ENCODE peak calls at places on chromosomes 1 and 21, in seven cellular contexts. C is GM12865; I is BJ; O is foreskin keratinocyte; D is lower leg skin; M is CD4-positive, alpha-beta T cell; R is epithelial cell of proximal tubule. T is an unnamed sample.
A peak's percentile ranks its signal among the peaks of the same experiment; 100 is the strongest.

GRCh38 chr1:54728027-54728426 is 12.4 kb downstream of the TTC4 start:
- DNase-seq in M (no peak), D (no peak), R (no peak), O (no peak), I (no peak), C (no peak), T (no peak)

GRCh38 chr1:48684381-48684780 is 92.3 kb downstream of the BEND5 start:
- DNase-seq in R (no peak), I (no peak), D (no peak), M (no peak), O (no peak), C (no peak), T (no peak)

GRCh38 chr1:8510041-8510823 is 192.3 kb downstream of the SLC45A1 start:
- DNase-seq in C (no peak), M (peak; percentile 20), R (no peak), D (no peak), O (no peak), I (peak; percentile 94), T (no peak)

GRCh38 chr1:21241761-21242581 is 48.3 kb downstream of the ECE1 start:
- DNase-seq in D (no peak), I (no peak), O (no peak), C (no peak), R (no peak), M (no peak), T (no peak)

GRCh38 chr1:181676269-181676668 is 193.0 kb downstream of the CACNA1E start:
- DNase-seq in I (no peak), M (no peak), D (no peak), C (peak; percentile 68), R (no peak), O (peak; percentile 2), T (no peak)

GRCh38 chr1:159946242-159947187 is 1.1 kb upstream of the IGSF9 start:
- DNase-seq in M (no peak), D (no peak), I (no peak), C (no peak), O (no peak), R (no peak), T (no peak)

GRCh38 chr1:42453386-42453785 is 2.4 kb downstream of the ZMYND12 start:
- DNase-seq in O (no peak), C (no peak), R (no peak), I (no peak), D (no peak), M (no peak), T (no peak)

GRCh38 chr21:41593784-41594138 is 85.8 kb upstream of the TMPRSS2 start:
- DNase-seq in D (no peak), I (no peak), C (no peak), M (no peak), O (no peak), R (no peak), T (no peak)

GRCh38 chr1:78540056-78540455 is 49.3 kb downstream of the PTGFR start:
- DNase-seq in C (no peak), M (no peak), D (no peak), O (no peak), R (no peak), I (no peak), T (no peak)

GRCh38 chr21:41846033-41846317 is 33.2 kb downstream of the PRDM15 start:
- DNase-seq in O (no peak), C (no peak), D (no peak), R (no peak), M (no peak), I (no peak), T (no peak)

GRCh38 chr1:6603851-6604558 is 1.3 kb upstream of the KLHL21 start:
- DNase-seq in R (no peak), O (no peak), D (peak; percentile 65), C (no peak), M (no peak), I (peak; percentile 41), T (peak; percentile 46)

GRCh38 chr1:94063379-94063778 is 57.6 kb downstream of the ABCA4 start:
- DNase-seq in M (no peak), D (peak; percentile 50), I (no peak), C (no peak), O (no peak), R (no peak), T (no peak)

GRCh38 chr1:51729156-51729823 is 112.4 kb downstream of the OSBPL9 start:
- DNase-seq in M (peak; percentile 88), R (no peak), C (peak; percentile 99), I (no peak), D (peak; percentile 72), O (peak; percentile 74), T (peak; percentile 62)

GRCh38 chr1:212062832-212063438 is 27.4 kb downstream of the DTL start:
- DNase-seq in I (no peak), M (no peak), O (no peak), D (no peak), C (peak; percentile 45), R (no peak), T (no peak)

DNA sequence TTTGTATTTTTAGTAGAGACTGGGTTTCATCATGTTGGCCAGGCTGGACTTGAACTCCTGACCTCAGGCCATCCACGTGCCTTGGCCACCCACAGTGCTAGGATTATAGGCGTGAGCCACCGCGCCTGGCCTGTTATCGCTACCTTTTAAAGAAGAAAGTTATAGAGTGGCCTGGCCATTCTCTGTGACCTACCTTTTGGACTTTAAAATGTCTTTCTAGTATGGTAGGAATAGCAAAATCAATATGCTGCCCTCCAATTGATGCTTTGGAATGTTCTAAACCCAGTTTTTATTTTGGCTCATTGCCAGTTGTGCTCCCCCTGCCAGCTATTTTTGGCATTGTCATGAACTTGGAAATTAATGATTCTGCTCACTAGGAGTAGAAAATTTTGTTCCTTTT is 19.9 kb downstream of the HIPK1 start:
- DNase-seq in R (no peak), M (no peak), I (no peak), C (no peak), D (no peak), O (no peak), T (no peak)
- TF ChIP-seq CTCF in R (peak; percentile 51), M (peak; percentile 43), I (peak; percentile 46), C (no peak), D (no peak), O (peak; percentile 49), T (no peak)

DNA sequence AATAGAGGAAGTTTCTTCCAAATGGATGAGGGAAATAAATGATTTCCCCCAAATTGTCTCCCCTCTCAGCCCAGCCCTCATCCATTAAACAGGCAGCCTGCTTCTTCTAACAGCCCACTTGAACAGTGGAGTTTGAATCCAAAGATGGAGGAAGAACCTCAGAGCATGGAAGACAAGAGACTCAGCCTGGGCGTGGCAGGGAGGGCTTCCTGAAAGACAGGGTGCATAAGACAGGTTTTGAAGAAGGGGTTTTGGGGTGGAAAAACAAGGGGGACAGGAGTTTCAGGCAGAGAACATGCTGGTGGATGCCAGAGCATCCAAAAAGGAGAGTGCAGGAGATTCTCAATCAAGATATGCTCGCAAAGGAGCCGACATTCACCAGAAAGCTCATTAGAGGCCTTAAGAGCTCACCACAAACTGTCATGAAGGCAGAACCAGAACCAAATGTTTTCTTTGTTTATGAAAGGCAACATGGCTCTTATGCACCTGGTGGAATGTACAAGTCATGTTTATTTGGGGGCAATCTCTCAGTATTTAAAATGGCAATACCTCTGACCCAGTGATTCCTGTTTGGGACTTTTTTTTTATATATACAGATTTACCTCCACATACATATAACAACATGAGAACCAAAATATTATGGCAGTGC is 26.5 kb upstream of the TSPEAR start:
- DNase-seq in O (no peak), I (no peak), M (no peak), D (no peak), C (no peak), R (no peak), T (no peak)
- TF ChIP-seq CTCF in O (no peak), I (no peak), M (no peak), D (no peak), C (no peak), R (no peak), T (no peak)

DNA sequence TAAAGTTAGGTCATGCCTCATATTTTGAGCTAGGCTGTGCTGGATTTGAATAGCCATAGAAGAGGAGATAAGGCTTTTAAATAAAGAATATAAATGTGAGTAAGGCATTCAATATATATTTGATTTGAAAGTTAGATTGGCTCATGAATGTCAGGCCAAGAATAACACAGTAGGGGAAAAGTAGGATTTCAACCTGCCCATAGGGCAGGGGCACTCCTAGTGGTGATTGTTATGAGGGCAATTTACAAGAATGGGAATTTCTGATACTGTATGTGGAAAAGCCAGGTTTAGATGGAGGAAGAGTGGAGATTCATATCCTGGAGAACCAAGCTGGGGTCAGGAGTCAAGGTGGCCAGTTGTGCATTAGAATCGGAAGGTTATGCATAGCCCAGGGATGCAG is 74.9 kb downstream of the DNAH14 start:
- DNase-seq in R (no peak), O (no peak), C (no peak), I (no peak), D (no peak), M (no peak), T (no peak)
- TF ChIP-seq CTCF in R (peak; percentile 45), O (peak; percentile 43), C (peak; percentile 2), I (peak; percentile 22), D (no peak), M (no peak), T (no peak)

GRCh38 chr1:221478050-221478949 is 263.6 kb downstream of the DUSP10 start:
- DNase-seq in D (peak; percentile 40), C (peak; percentile 70), R (peak; percentile 55), O (peak; percentile 60), M (peak; percentile 16), I (no peak), T (no peak)
- TF ChIP-seq CTCF in D (no peak), C (peak; percentile 78), R (peak; percentile 97), O (peak; percentile 96), M (peak; percentile 76), I (peak; percentile 93), T (no peak)

GRCh38 chr1:98749152-98749756 is 87.7 kb downstream of the SNX7 start:
- DNase-seq in R (no peak), C (peak; percentile 5), D (no peak), I (no peak), M (no peak), O (no peak), T (no peak)
- TF ChIP-seq CTCF in R (peak; percentile 49), C (peak; percentile 18), D (no peak), I (peak; percentile 46), M (peak; percentile 59), O (peak; percentile 60), T (no peak)

DNA sequence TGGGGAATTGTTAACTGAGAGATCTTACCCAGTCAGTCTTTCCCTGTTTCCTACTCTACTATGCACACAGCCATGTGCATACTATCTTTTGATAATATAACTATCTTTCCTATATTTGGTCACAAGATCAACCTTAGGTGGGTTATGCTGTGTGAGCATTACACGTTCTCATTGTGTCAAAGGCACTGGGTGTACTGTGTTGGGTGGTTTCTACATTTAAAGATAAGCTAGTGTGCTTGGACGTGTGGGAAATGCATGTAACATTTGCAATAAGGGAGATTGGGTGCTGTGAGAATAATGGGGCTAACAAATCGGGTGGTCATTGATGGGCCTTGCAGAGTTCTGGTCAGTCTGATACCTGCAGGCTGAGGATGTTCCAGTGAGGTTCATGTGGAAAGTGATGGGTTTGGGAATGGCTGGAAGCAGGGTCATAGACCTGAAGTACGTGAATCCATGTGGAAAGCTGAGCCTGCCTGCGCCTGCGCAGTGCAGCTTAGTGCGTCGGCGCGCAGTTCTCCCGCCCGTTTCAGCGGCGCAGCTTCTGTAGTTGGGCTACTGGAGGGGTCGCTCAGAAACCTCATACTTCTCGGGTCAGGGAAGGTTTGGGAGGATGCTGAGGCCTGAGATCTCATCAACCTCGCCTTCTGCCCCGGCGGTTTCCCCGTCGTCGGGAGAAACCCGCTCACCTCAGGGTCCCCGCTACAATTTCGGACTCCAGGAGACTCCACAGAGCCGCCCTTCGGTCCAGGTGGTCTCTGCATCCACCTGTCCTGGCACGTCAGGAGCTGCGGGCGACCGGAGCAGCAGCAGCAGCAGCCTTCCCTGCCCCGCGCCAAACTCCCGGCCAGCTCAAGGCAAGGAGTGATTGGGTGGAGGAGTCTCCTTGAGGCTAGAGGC is at the start of gene MSH4:
- DNase-seq in O (no peak), C (peak; percentile 61), D (no peak), R (no peak), I (no peak), M (no peak), T (no peak)
- TF ChIP-seq CTCF in O (no peak), C (no peak), D (no peak), R (no peak), I (no peak), M (no peak), T (no peak)

GRCh38 chr1:168235548-168235885 is 9.7 kb downstream of the SFT2D2 start:
- DNase-seq in D (no peak), R (no peak), C (no peak), O (no peak), I (peak; percentile 51), M (no peak), T (no peak)
- TF ChIP-seq CTCF in D (no peak), R (no peak), C (no peak), O (no peak), I (no peak), M (no peak), T (no peak)

T was measured in omental fat pad.